ENCODE peak calls at places on chromosome X, in ten cellular contexts. J, U, L, O, E, C, N, B, X and P are unnamed samples.

GRCh38 chrX:50068893-50069292 is 131.9 kb downstream of the AKAP4 start:
- DNase-seq in L (no peak), U (no peak), B (no peak), J (no peak), O (no peak), C (no peak), N (no peak), X (no peak), E (no peak), P (no peak)

GRCh38 chrX:149121526-149121925 is 383.6 kb downstream of the IDS start:
- DNase-seq in C (no peak), U (no peak), X (no peak), B (no peak), N (no peak), E (no peak), L (no peak), J (no peak), O (no peak), P (no peak)

GRCh38 chrX:134502686-134503085 is 42.7 kb downstream of the HPRT1 start:
- DNase-seq in O (no peak), L (no peak), X (no peak), C (no peak), N (no peak), J (no peak), U (peak), B (no peak), E (peak), P (no peak)

GRCh38 chrX:153709726-153710674 is 14.2 kb downstream of the BCAP31 start:
- DNase-seq in L (no peak), N (no peak), X (no peak), E (no peak), O (no peak), J (no peak), U (no peak), B (no peak), C (no peak), P (no peak)

GRCh38 chrX:76428243-76429130 is 977 bp downstream of the MAGEE1 start:
- DNase-seq in X (no peak), O (peak), N (peak), U (no peak), L (peak), J (no peak), B (peak), C (peak), E (no peak), P (no peak)

GRCh38 chrX:155027509-155028066 is 944 bp downstream of the FUNDC2 start:
- DNase-seq in U (peak), X (peak), O (peak), E (peak), L (no peak), C (no peak), J (peak), B (no peak), N (no peak), P (no peak)

GRCh38 chrX:149909324-149910177 is 19.8 kb upstream of the HSFX4 start:
- DNase-seq in L (no peak), E (no peak), O (peak), N (no peak), B (no peak), X (no peak), U (no peak), J (no peak), C (no peak), P (no peak)

GRCh38 chrX:13661735-13662536 is 9.0 kb downstream of the TCEANC start:
- DNase-seq in E (no peak), L (no peak), C (no peak), B (no peak), X (no peak), J (no peak), O (no peak), N (no peak), U (no peak), P (no peak)

GRCh38 chrX:68878977-68879376 is 50.2 kb downstream of the EFNB1 start:
- DNase-seq in L (no peak), U (no peak), C (no peak), N (no peak), B (no peak), X (no peak), J (no peak), E (no peak), O (peak), P (no peak)

GRCh38 chrX:21966866-21967265 is 26.4 kb downstream of the SMS start:
- DNase-seq in C (no peak), U (no peak), N (no peak), E (no peak), X (no peak), J (no peak), L (no peak), B (no peak), O (no peak), P (no peak)

GRCh38 chrX:103845165-103845653 is 13.2 kb upstream of the RAB9B start:
- DNase-seq in B (peak), C (peak), L (peak), X (peak), O (peak), U (peak), E (peak), J (peak), N (peak), P (peak)

GRCh38 chrX:50609796-50610195 is 139.2 kb upstream of the DGKK start:
- DNase-seq in C (no peak), X (no peak), N (no peak), J (no peak), O (peak), E (peak), B (no peak), U (peak), L (no peak), P (no peak)

GRCh38 chrX:23732704-23733103 is 10.4 kb downstream of the ACOT9 start:
- DNase-seq in B (no peak), X (no peak), J (no peak), U (no peak), N (no peak), C (no peak), L (no peak), O (no peak), E (no peak), P (no peak)

GRCh38 chrX:118795528-118795927 is 28.1 kb upstream of the ZCCHC12 start:
- DNase-seq in B (no peak), E (no peak), J (no peak), U (peak), N (no peak), C (no peak), L (no peak), X (no peak), O (no peak), P (no peak)

GRCh38 chrX:142998447-142999208 is 27.1 kb upstream of the SPANXN4 start:
- DNase-seq in B (no peak), C (no peak), X (peak), J (no peak), L (no peak), E (no peak), N (no peak), U (no peak), O (no peak), P (no peak)

GRCh38 chrX:100512471-100512870 is 72.3 kb upstream of the TNMD start:
- DNase-seq in J (no peak), N (no peak), E (peak), L (no peak), C (peak), O (peak), U (peak), X (peak), B (no peak), P (no peak)

GRCh38 chrX:23503835-23504539 is 163.3 kb upstream of the PRDX4 start:
- DNase-seq in N (no peak), U (peak), J (peak), C (no peak), B (no peak), E (peak), L (peak), O (peak), X (peak), P (peak)

GRCh38 chrX:47222776-47223350 is 4.4 kb downstream of the CDK16 start:
- DNase-seq in C (peak), O (no peak), U (no peak), X (no peak), L (no peak), E (no peak), N (no peak), J (no peak), B (no peak), P (no peak)

GRCh38 chrX:101287402-101287801 is 3.7 kb downstream of the TAF7L start:
- DNase-seq in O (peak), J (no peak), N (no peak), L (no peak), E (peak), B (no peak), C (peak), U (peak), X (peak), P (peak)

GRCh38 chrX:129932792-129933321 is 26.9 kb downstream of the UTP14A start:
- DNase-seq in B (no peak), U (no peak), X (peak), O (no peak), C (no peak), N (no peak), E (no peak), L (peak), J (no peak), P (peak)

GRCh38 chrX:16239211-16239610 is 71.9 kb downstream of the MAGEB17 start:
- DNase-seq in B (no peak), J (no peak), X (peak), C (no peak), U (peak), O (peak), L (no peak), N (no peak), E (peak), P (no peak)

GRCh38 chrX:133307637-133308485 is 89.7 kb upstream of the TFDP3 start:
- DNase-seq in J (peak), L (peak), O (no peak), E (no peak), B (no peak), U (peak), N (no peak), C (no peak), X (no peak), P (no peak)
- TF ChIP-seq CTCF in J (no peak), L (peak), O (no peak), E (no peak), B (no peak), U (no peak), N (no peak), C (no peak), X (no peak), P (no peak)

GRCh38 chrX:132463411-132463810 is 25.4 kb downstream of the MBNL3 start:
- DNase-seq in O (no peak), N (peak), U (no peak), C (peak), X (peak), L (no peak), E (peak), B (no peak), J (no peak), P (peak)
- TF ChIP-seq CTCF in O (peak), N (peak), U (peak), C (peak), X (peak), L (peak), E (peak), B (peak), J (no peak), P (peak)

DNA sequence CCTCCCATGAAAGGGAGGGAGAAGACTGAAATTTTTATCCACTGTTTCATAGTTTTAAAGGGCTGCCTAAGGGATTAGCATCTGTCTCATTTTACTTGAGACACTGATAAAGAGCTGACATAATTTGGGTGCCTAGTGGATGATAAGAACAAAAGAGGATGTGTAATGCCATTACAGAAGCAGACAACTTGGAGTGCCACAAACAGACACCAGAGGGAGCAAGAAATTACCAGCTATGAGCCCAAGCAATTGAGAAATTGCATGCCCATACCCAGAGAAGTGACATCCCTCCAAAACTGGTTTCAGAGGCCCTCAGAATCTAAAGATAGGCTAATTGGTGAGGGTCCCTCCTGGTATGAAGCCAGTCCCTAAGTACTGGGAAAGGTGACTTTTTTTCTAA is 38.5 kb upstream of the POU3F4 start:
- DNase-seq in J (no peak), U (no peak), X (peak), B (no peak), L (peak), O (peak), E (peak), C (peak), N (peak), P (peak)
- TF ChIP-seq CTCF in J (no peak), U (no peak), X (peak), B (no peak), L (peak), O (peak), E (peak), C (peak), N (peak), P (peak)

GRCh38 chrX:109635151-109635550 is 10.2 kb upstream of the KCNE5 start:
- DNase-seq in C (peak), B (no peak), L (peak), J (no peak), U (peak), X (peak), O (peak), E (peak), N (no peak), P (no peak)
- TF ChIP-seq CTCF in C (peak), B (peak), L (peak), J (peak), U (peak), X (peak), O (peak), E (peak), N (peak), P (peak)

DNA sequence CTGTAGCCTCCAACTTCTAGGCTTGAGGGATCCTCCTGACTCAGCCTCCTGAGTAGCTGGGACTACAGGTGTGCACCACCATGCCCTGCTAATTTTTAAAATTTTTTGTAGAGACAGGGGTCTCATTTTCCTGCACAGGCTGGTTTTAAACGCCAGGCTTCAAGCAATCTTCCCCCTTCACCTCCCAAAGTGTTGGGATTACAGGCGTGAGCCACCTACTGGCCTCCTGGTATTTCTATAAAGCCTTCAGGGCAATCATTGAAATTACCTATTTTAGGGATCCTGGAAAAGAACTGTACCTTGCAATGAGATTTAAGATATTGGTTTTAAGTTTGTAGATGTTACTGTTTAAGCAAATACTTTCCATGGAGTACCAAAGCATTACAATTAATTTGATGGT is 13.5 kb upstream of the PLS3 start:
- DNase-seq in X (peak), B (no peak), J (no peak), E (no peak), C (no peak), L (peak), O (no peak), U (no peak), N (no peak), P (no peak)
- TF ChIP-seq CTCF in X (peak), B (no peak), J (no peak), E (no peak), C (peak), L (peak), O (peak), U (peak), N (peak), P (no peak)

GRCh38 chrX:19739683-19740082 is 147.7 kb downstream of the SH3KBP1 start:
- DNase-seq in U (peak), E (peak), J (peak), C (peak), O (peak), L (peak), N (peak), B (peak), X (peak), P (peak)
- TF ChIP-seq CTCF in U (peak), E (peak), J (peak), C (peak), O (peak), L (peak), N (peak), B (peak), X (peak), P (peak)

GRCh38 chrX:53312946-53313745 is 31.8 kb upstream of the IQSEC2 start:
- DNase-seq in B (peak), E (peak), L (peak), J (peak), O (peak), U (peak), X (peak), N (peak), C (peak), P (peak)
- TF ChIP-seq CTCF in B (peak), E (peak), L (peak), J (peak), O (peak), U (peak), X (peak), N (peak), C (peak), P (peak)

GRCh38 chrX:38717871-38718270 is 83.4 kb upstream of the MID1IP1 start:
- DNase-seq in J (no peak), E (peak), O (peak), L (peak), N (no peak), U (peak), C (peak), X (peak), B (no peak), P (peak)
- TF ChIP-seq CTCF in J (peak), E (peak), O (peak), L (peak), N (peak), U (peak), C (peak), X (peak), B (no peak), P (peak)